ENCODE peak calls at places on chromosomes 2 and 18, in five cellular contexts. C is left lung, Y is A549, G is IMR-90, K is H9. F is an unnamed sample. For H3K4me1, the result is how much of the 10 kb centered on the place peaks cover.

GRCh38 chr2:107542314-107542740 is 284.4 kb upstream of the RGPD4 start:
- DNase-seq in K (no peak), G (no peak), Y (no peak), C (no peak), F (no peak)

GRCh38 chr2:189552991-189553404 is 27.6 kb downstream of the SLC40A1 start:
- DNase-seq in Y (no peak), C (no peak), G (no peak), K (no peak), F (no peak)

GRCh38 chr2:191038241-191038725 is 24.3 kb upstream of the STAT1 start:
- DNase-seq in C (no peak), Y (no peak), G (peak), K (no peak), F (no peak)

GRCh38 chr2:235940330-235940729 is 227.9 kb downstream of the GBX2 start:
- DNase-seq in G (peak), Y (peak), C (peak), K (no peak), F (no peak)

GRCh38 chr2:166091439-166091838 is 36.4 kb downstream of the SCN1A start:
- DNase-seq in Y (no peak), C (no peak), K (no peak), G (peak), F (no peak)

GRCh38 chr18:22337311-22337710 is 80.4 kb downstream of the CTAGE1 start:
- DNase-seq in K (no peak), C (no peak), Y (no peak), G (no peak), F (no peak)

GRCh38 chr2:191459158-191459557 is 214.0 kb downstream of the MYO1B start:
- DNase-seq in K (no peak), C (no peak), G (no peak), Y (no peak), F (no peak)

GRCh38 chr2:46847726-46848421 is 67.7 kb downstream of the MCFD2 start:
- DNase-seq in Y (no peak), C (peak), G (peak), K (no peak), F (no peak)

GRCh38 chr2:214410918-214411554 is at the start of gene VWC2L:
- DNase-seq in Y (peak), K (peak), G (peak), C (peak), F (peak)

GRCh38 chr2:222120933-222121332 is 177.9 kb downstream of the PAX3 start:
- DNase-seq in G (no peak), Y (no peak), C (no peak), K (no peak), F (no peak)

GRCh38 chr18:10152475-10152874 is 238.7 kb downstream of the VAPA start:
- DNase-seq in C (no peak), K (no peak), Y (no peak), G (no peak), F (no peak)

GRCh38 chr2:61443342-61444041 is 27.4 kb downstream of the USP34 start:
- DNase-seq in G (no peak), C (no peak), K (no peak), Y (no peak), F (no peak)

GRCh38 chr2:176561706-176562105 is 292.5 kb downstream of the MTX2 start:
- DNase-seq in C (no peak), K (no peak), G (peak), Y (no peak), F (no peak)

GRCh38 chr18:13437034-13437433 is 218.5 kb downstream of the LDLRAD4 start:
- DNase-seq in Y (no peak), K (no peak), C (no peak), G (no peak), F (peak)

GRCh38 chr2:17036343-17036742 is 370.7 kb upstream of the CYRIA start:
- DNase-seq in Y (no peak), C (no peak), K (no peak), G (no peak), F (no peak)

GRCh38 chr2:238914648-238915015 is 66.7 kb downstream of the TWIST2 start:
- DNase-seq in C (peak), G (peak), K (no peak), Y (no peak), F (no peak)

GRCh38 chr2:18771212-18771611 is 181.8 kb upstream of the NT5C1B start:
- DNase-seq in Y (no peak), K (no peak), G (peak), C (no peak), F (no peak)

GRCh38 chr2:233375490-233376314 is 21.4 kb downstream of the DGKD start:
- DNase-seq in G (no peak), C (no peak), Y (no peak), K (no peak), F (no peak)

GRCh38 chr2:46801731-46802664 is 113.6 kb downstream of the MCFD2 start:
- DNase-seq in C (no peak), G (peak), K (no peak), Y (no peak), F (no peak)

GRCh38 chr2:54599326-54599710 is 124.1 kb upstream of the EML6 start:
- DNase-seq in C (no peak), G (no peak), K (no peak), Y (no peak), F (no peak)

GRCh38 chr2:26720322-26721166 is 28.0 kb downstream of the KCNK3 start:
- DNase-seq in Y (peak), C (peak), G (peak), K (no peak), F (peak)

GRCh38 chr2:177393381-177393780 is 808 bp downstream of the AGPS start:
- DNase-seq in G (no peak), K (no peak), C (no peak), Y (no peak), F (no peak)

DNA sequence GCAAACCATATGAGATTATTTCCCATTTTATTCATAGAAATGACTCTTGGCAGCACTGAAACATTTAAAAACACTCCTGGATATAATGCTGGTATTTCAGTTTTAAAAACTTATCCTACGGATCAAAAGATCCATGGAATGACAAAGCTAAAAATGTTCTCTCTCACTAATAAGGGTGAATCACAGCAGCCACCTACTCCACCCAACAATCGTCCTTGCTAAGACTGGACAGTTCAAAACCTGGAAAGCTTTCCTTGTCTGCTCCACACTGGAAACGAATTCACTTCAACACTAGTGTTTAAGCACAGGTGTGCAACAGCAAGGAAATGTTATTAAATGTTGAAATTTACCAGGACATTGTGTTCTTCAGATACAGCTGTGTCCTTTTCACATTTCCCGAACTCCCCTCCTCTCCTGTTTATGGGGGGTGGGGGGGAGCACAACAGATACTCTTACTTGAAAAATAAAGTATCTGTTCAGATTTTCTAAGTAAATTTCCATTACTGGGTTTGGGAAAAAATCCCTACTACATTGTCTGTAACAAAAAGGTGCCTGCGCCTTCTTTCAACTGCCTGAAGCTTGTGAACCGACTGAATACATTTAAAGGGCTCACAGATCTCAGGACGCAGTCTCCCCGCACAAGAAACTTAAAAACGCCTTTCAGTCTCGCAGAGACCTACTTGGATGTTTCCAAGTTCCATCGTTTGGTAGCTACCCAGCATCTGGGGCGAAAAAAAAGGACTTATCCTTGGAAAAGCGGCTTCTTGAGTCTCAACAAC is 1.4 kb downstream of the YWHAQ start:
- DNase-seq in C (no peak), K (no peak), Y (no peak), G (peak), F (no peak)
- H3K4me1 ChIP-seq in C (half or more), K (under half), Y (under half), G (under half), F (half or more)

GRCh38 chr2:98234763-98235162 is 111.5 kb upstream of the CNGA3 start:
- DNase-seq in Y (no peak), G (no peak), C (no peak), K (no peak), F (no peak)
- TF ChIP-seq CTCF in Y (no peak), G (no peak), C (no peak), K (no peak), F (no peak)

GRCh38 chr2:67565761-67566160 is 168.6 kb downstream of the ETAA1 start:
- DNase-seq in G (peak), C (no peak), K (no peak), Y (no peak), F (no peak)
- H3K4me1 ChIP-seq in G (under half), C (under half), K (under half), Y (half or more), F (under half)

GRCh38 chr18:69757733-69758132 is 189.9 kb downstream of the CD226 start:
- DNase-seq in C (no peak), G (peak), K (peak), Y (no peak), F (no peak)
- TF ChIP-seq CTCF in C (no peak), G (no peak), K (peak), Y (no peak), F (no peak)

GRCh38 chr2:458431-458827 is 170.5 kb upstream of the ALKAL2 start:
- DNase-seq in C (no peak), K (no peak), Y (no peak), G (no peak), F (no peak)
- H3K4me1 ChIP-seq in C (under half), K (under half), Y (under half), G (under half), F (under half)

GRCh38 chr2:105744909-105745853 is at the start of gene NCK2:
- DNase-seq in Y (peak), C (peak), K (no peak), G (peak), F (peak)
- TF ChIP-seq CTCF in Y (no peak), C (no peak), K (no peak), G (no peak), F (peak)

GRCh38 chr2:240433973-240434727 is 1.3 kb upstream of the GPC1 start:
- DNase-seq in Y (peak), K (peak), G (peak), C (no peak), F (peak)
- H3K4me1 ChIP-seq in Y (under half), K (under half), G (under half), C (under half), F (under half)

GRCh38 chr2:22800422-22800821 is 584.6 kb upstream of the KLHL29 start:
- DNase-seq in K (peak), Y (no peak), C (no peak), G (no peak), F (no peak)
- TF ChIP-seq CTCF in K (no peak), Y (no peak), C (no peak), G (no peak), F (no peak)

F was measured in lower lobe of right lung.